ENCODE peak calls at places on chromosomes 7 and 10, in four cellular contexts. One of them, this sample, is unnamed.

GRCh38 chr7:36048902-36049240 is 104.2 kb upstream of the EEPD1 start:
- DNase-seq in right lobe of liver: no peak
- DNase-seq in retinal pigment epithelial cell: no peak
- DNase-seq in body of pancreas: no peak
- DNase-seq in this sample: no peak

GRCh38 chr10:31318382-31318853 is 598 bp upstream of the ZEB1 start:
- DNase-seq in retinal pigment epithelial cell: peak; percentile 39
- DNase-seq in right lobe of liver: peak; percentile 84
- DNase-seq in body of pancreas: peak; percentile 77
- DNase-seq in this sample: no peak

GRCh38 chr10:58081353-58081752 is 186.3 kb downstream of the IPMK start:
- DNase-seq in retinal pigment epithelial cell: no peak
- DNase-seq in right lobe of liver: no peak
- DNase-seq in body of pancreas: no peak
- DNase-seq in this sample: no peak

GRCh38 chr7:139711991-139712753 is 65.6 kb downstream of the HIPK2 start:
- DNase-seq in right lobe of liver: no peak
- DNase-seq in retinal pigment epithelial cell: no peak
- DNase-seq in body of pancreas: peak; percentile 75
- DNase-seq in this sample: no peak

GRCh38 chr7:46814516-46815250 is 767.2 kb downstream of the TNS3 start:
- DNase-seq in retinal pigment epithelial cell: no peak
- DNase-seq in right lobe of liver: no peak
- DNase-seq in body of pancreas: no peak
- DNase-seq in this sample: no peak

GRCh38 chr7:148264933-148265557 is 325.5 kb upstream of the C7orf33 start:
- DNase-seq in body of pancreas: peak; percentile 19
- DNase-seq in retinal pigment epithelial cell: peak; percentile 8
- DNase-seq in right lobe of liver: no peak
- DNase-seq in this sample: no peak

GRCh38 chr7:106840342-106840741 is 24.7 kb upstream of the PIK3CG start:
- DNase-seq in retinal pigment epithelial cell: no peak
- DNase-seq in body of pancreas: no peak
- DNase-seq in right lobe of liver: no peak
- DNase-seq in this sample: no peak

GRCh38 chr10:11012476-11012875 is 5.2 kb upstream of the CELF2 start:
- DNase-seq in retinal pigment epithelial cell: no peak
- DNase-seq in body of pancreas: no peak
- DNase-seq in right lobe of liver: no peak
- DNase-seq in this sample: no peak

GRCh38 chr7:98869001-98869373 is 827 bp downstream of the TMEM130 start:
- DNase-seq in retinal pigment epithelial cell: no peak
- DNase-seq in body of pancreas: no peak
- DNase-seq in right lobe of liver: no peak
- DNase-seq in this sample: no peak

GRCh38 chr10:69655868-69656555 is 26.0 kb downstream of the FAM241B start:
- DNase-seq in retinal pigment epithelial cell: peak; percentile 25
- DNase-seq in body of pancreas: no peak
- DNase-seq in right lobe of liver: no peak
- DNase-seq in this sample: no peak

GRCh38 chr10:128898133-128898915 is 568.7 kb upstream of the MGMT start:
- DNase-seq in right lobe of liver: no peak
- DNase-seq in body of pancreas: no peak
- DNase-seq in retinal pigment epithelial cell: no peak
- DNase-seq in this sample: no peak

GRCh38 chr7:139679731-139680594 is 97.8 kb downstream of the HIPK2 start:
- DNase-seq in body of pancreas: peak; percentile 63
- DNase-seq in retinal pigment epithelial cell: no peak
- DNase-seq in right lobe of liver: peak; percentile 90
- DNase-seq in this sample: no peak

GRCh38 chr7:129522088-129522970 is 20.0 kb downstream of the SMKR1 start:
- DNase-seq in body of pancreas: no peak
- DNase-seq in right lobe of liver: no peak
- DNase-seq in retinal pigment epithelial cell: no peak
- DNase-seq in this sample: no peak

GRCh38 chr7:138556771-138557484 is 96.9 kb downstream of the TRIM24 start:
- DNase-seq in retinal pigment epithelial cell: no peak
- DNase-seq in body of pancreas: no peak
- DNase-seq in right lobe of liver: no peak
- DNase-seq in this sample: no peak

GRCh38 chr10:35822316-35822715 is 180.2 kb upstream of the FZD8 start:
- DNase-seq in retinal pigment epithelial cell: peak; percentile 65
- DNase-seq in body of pancreas: peak; percentile 37
- DNase-seq in right lobe of liver: no peak
- DNase-seq in this sample: no peak

GRCh38 chr7:944744-945143 is 9.7 kb downstream of the ADAP1 start:
- DNase-seq in body of pancreas: no peak
- DNase-seq in retinal pigment epithelial cell: no peak
- DNase-seq in right lobe of liver: no peak
- DNase-seq in this sample: no peak

GRCh38 chr10:121615401-121615800 is 17.2 kb upstream of the FGFR2 start:
- DNase-seq in retinal pigment epithelial cell: no peak
- DNase-seq in body of pancreas: no peak
- DNase-seq in right lobe of liver: no peak
- DNase-seq in this sample: no peak

GRCh38 chr7:114986805-114987204 is 64.9 kb downstream of the MDFIC start:
- DNase-seq in right lobe of liver: no peak
- DNase-seq in retinal pigment epithelial cell: no peak
- DNase-seq in body of pancreas: no peak
- DNase-seq in this sample: no peak

GRCh38 chr7:33692956-33693355 is 212.4 kb upstream of the BMPER start:
- DNase-seq in right lobe of liver: no peak
- DNase-seq in body of pancreas: no peak
- DNase-seq in retinal pigment epithelial cell: no peak
- DNase-seq in this sample: no peak

GRCh38 chr10:97547889-97548485 is 24.6 kb upstream of the ANKRD2 start:
- DNase-seq in retinal pigment epithelial cell: no peak
- DNase-seq in body of pancreas: no peak
- DNase-seq in right lobe of liver: no peak
- DNase-seq in this sample: no peak

GRCh38 chr7:11831383-11831726 is 643 bp downstream of the THSD7A start:
- DNase-seq in retinal pigment epithelial cell: no peak
- DNase-seq in body of pancreas: no peak
- DNase-seq in right lobe of liver: no peak
- DNase-seq in this sample: no peak

GRCh38 chr7:112143567-112143966 is 62.6 kb downstream of the DOCK4 start:
- DNase-seq in body of pancreas: no peak
- DNase-seq in retinal pigment epithelial cell: no peak
- DNase-seq in right lobe of liver: no peak
- DNase-seq in this sample: no peak

GRCh38 chr10:123570051-123570897 is 95.9 kb upstream of the GPR26 start:
- DNase-seq in retinal pigment epithelial cell: no peak
- DNase-seq in body of pancreas: no peak
- DNase-seq in right lobe of liver: no peak
- DNase-seq in this sample: no peak

GRCh38 chr10:48429309-48429708 is 122.8 kb downstream of the MAPK8 start:
- DNase-seq in retinal pigment epithelial cell: no peak
- DNase-seq in body of pancreas: no peak
- DNase-seq in right lobe of liver: no peak
- DNase-seq in this sample: no peak

GRCh38 chr7:143890558-143890957 is 11.4 kb downstream of the TCAF1 start:
- DNase-seq in body of pancreas: no peak
- DNase-seq in retinal pigment epithelial cell: no peak
- DNase-seq in right lobe of liver: no peak
- DNase-seq in this sample: no peak

GRCh38 chr7:128838981-128839731 is 8.9 kb downstream of the FLNC start:
- DNase-seq in body of pancreas: no peak
- DNase-seq in right lobe of liver: no peak
- DNase-seq in retinal pigment epithelial cell: no peak
- DNase-seq in this sample: no peak

GRCh38 chr7:45311597-45311996 is 154.0 kb downstream of the RAMP3 start:
- DNase-seq in right lobe of liver: no peak
- DNase-seq in body of pancreas: no peak
- DNase-seq in retinal pigment epithelial cell: no peak
- DNase-seq in this sample: no peak

GRCh38 chr10:107913317-107914294 is 749.1 kb upstream of the SORCS1 start:
- DNase-seq in right lobe of liver: no peak
- DNase-seq in body of pancreas: no peak
- DNase-seq in retinal pigment epithelial cell: peak; percentile 45
- DNase-seq in this sample: no peak

GRCh38 chr10:57741751-57742150 is 525.9 kb downstream of the IPMK start:
- DNase-seq in right lobe of liver: no peak
- DNase-seq in body of pancreas: no peak
- DNase-seq in retinal pigment epithelial cell: no peak
- DNase-seq in this sample: no peak

GRCh38 chr7:158590181-158590530 is 2.5 kb upstream of the PTPRN2 start:
- DNase-seq in body of pancreas: no peak
- DNase-seq in right lobe of liver: no peak
- DNase-seq in retinal pigment epithelial cell: no peak
- DNase-seq in this sample: no peak

GRCh38 chr10:24731942-24732341 is 8.3 kb upstream of the ARHGAP21 start:
- DNase-seq in right lobe of liver: no peak
- DNase-seq in body of pancreas: no peak
- DNase-seq in retinal pigment epithelial cell: no peak
- DNase-seq in this sample: no peak

DNA sequence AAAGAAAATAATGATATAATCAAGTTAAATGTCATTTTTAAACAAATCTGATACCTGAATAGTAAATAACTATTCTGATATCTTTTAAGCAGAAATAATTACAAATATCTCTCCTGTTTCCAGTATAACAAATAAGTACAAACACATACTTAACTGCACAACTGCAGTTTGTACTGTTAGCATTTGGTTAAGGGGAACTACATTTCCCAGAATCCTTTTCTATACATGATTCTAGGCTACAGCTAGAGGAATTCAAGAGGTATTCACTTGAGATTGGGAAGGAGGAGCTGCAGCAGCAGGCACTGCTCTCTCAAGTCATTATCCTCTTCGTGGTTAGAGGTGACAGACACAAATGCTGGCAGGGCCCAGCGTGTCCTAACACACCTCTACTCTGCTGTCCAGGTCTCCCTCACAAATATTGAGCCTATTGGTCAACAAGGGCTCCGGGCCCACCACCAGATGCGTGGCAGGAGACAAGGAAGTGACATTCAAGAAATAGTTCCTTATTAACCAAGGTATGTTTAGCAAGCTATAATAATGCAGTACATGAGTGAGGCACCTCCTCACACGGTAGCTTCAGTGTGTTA is 255.1 kb upstream of the MKLN1 start:
- DNase-seq in retinal pigment epithelial cell: no peak
- DNase-seq in right lobe of liver: no peak
- DNase-seq in body of pancreas: no peak
- DNase-seq in this sample: no peak
- H3K4me3 ChIP-seq in retinal pigment epithelial cell: no peak overlapping the region
- H3K4me3 ChIP-seq in right lobe of liver: peak overlapping the region; percentile 28
- H3K4me3 ChIP-seq in body of pancreas: no peak overlapping the region
- H3K4me3 ChIP-seq in this sample: no peak overlapping the region

DNA sequence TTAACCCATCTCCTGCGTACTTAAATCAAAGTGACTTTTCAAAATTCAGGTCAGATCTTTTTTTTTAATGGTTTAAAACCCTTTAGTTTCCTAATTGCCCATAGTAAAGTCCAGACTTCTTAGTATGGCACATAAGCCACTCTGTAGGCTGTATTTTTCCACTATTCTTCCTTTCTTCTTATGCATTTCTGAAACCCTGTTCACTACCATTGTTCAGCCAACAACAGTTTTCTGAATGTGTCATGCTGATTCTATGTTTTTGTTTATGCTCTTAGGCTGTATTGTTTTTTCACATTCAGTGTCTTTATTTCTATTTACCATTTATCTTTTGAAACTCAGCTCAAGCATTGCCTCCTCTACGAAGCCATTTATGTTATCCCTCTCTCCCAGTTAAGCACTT is 26.7 kb downstream of the CCSER2 start:
- DNase-seq in retinal pigment epithelial cell: no peak
- DNase-seq in body of pancreas: no peak
- DNase-seq in right lobe of liver: no peak
- DNase-seq in this sample: no peak
- H3K4me3 ChIP-seq in retinal pigment epithelial cell: no peak overlapping the region
- H3K4me3 ChIP-seq in body of pancreas: no peak overlapping the region
- H3K4me3 ChIP-seq in right lobe of liver: no peak overlapping the region
- H3K4me3 ChIP-seq in this sample: no peak overlapping the region

GRCh38 chr7:41706228-41706930 is 3.5 kb upstream of the INHBA start:
- DNase-seq in retinal pigment epithelial cell: no peak
- DNase-seq in body of pancreas: no peak
- DNase-seq in right lobe of liver: no peak
- DNase-seq in this sample: no peak
- H3K4me3 ChIP-seq in retinal pigment epithelial cell: no peak overlapping the region
- H3K4me3 ChIP-seq in body of pancreas: no peak overlapping the region
- H3K4me3 ChIP-seq in right lobe of liver: peak overlapping the region; percentile 51
- H3K4me3 ChIP-seq in this sample: no peak overlapping the region

DNA sequence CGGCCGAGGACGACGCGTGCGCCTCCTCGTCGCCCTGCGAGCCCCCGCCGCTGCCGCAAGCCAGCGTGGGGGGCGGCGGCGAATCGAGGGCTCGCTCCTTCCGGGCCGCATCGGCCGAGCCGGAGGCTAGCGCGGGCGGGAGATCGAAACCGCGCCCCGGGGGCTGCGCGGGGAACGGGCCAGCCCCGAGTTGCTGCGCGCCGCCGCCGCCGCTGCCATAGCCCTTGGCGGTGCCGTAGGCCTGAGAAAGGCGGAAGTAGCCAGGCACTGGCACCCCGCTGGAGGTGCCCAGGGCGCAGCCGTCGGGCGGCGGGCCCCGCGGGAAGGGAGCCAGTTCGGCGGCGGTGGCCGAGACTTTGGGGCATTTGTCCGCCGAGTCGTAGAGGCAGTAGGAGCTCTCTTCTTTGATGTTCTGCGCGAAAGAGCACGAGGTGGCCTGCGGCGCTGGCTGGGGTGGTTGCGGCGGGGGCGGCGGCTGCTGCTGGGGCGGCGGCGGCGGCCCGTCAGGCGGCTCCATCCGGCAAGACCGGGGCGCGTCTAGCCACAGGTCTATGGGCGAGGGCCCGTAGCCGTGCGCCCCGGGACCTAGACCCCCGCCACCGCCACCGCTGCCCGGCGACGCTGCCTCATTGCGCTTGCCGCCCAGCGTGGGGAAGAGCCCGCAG is 576 bp downstream of the HOXA10 start:
- DNase-seq in right lobe of liver: peak; percentile 40
- DNase-seq in retinal pigment epithelial cell: no peak
- DNase-seq in body of pancreas: no peak
- DNase-seq in this sample: no peak
- H3K4me3 ChIP-seq in right lobe of liver: peak overlapping the region; percentile 23
- H3K4me3 ChIP-seq in retinal pigment epithelial cell: no peak overlapping the region
- H3K4me3 ChIP-seq in body of pancreas: no peak overlapping the region
- H3K4me3 ChIP-seq in this sample: peak overlapping the region; percentile 36

GRCh38 chr10:102281103-102281502 is 35.8 kb downstream of the GBF1 start:
- DNase-seq in right lobe of liver: no peak
- DNase-seq in retinal pigment epithelial cell: no peak
- DNase-seq in body of pancreas: no peak
- DNase-seq in this sample: no peak
- H3K4me3 ChIP-seq in right lobe of liver: no peak overlapping the region
- H3K4me3 ChIP-seq in retinal pigment epithelial cell: no peak overlapping the region
- H3K4me3 ChIP-seq in body of pancreas: no peak overlapping the region
- H3K4me3 ChIP-seq in this sample: no peak overlapping the region

This sample was measured in naive thymus-derived CD4-positive, alpha-beta T cell.